ENCODE peak calls at places on chromosomes 4 and X, in nine cellular contexts. S is heart left ventricle, Z is neural progenitor cell, H is right lobe of liver, T is adrenal gland, B is WTC11, V is RWPE2, F is tibial nerve, G is cardiac fibroblast. O is an unnamed sample.

GRCh38 chrX:13009844-13010243 is 34.6 kb downstream of the FAM9C start:
- DNase-seq in V (no peak), Z (no peak), B (no peak), H (no peak), S (no peak), T (no peak), G (no peak), F (no peak), O (no peak)

GRCh38 chr4:120694973-120695372 is 227.6 kb downstream of the PRDM5 start:
- DNase-seq in S (no peak), F (no peak), H (no peak), V (no peak), T (peak), B (no peak), G (peak), Z (no peak), O (no peak)

GRCh38 chrX:39196192-39197102 is 395.2 kb downstream of the MID1IP1 start:
- DNase-seq in G (peak), F (peak), B (no peak), S (no peak), H (no peak), V (no peak), T (no peak), Z (no peak), O (no peak)

GRCh38 chrX:129769467-129770154 is 10.1 kb upstream of the SASH3 start:
- DNase-seq in H (no peak), F (no peak), T (no peak), Z (peak), S (no peak), G (no peak), V (no peak), B (no peak), O (no peak)

GRCh38 chr4:22460266-22460665 is 55.6 kb downstream of the ADGRA3 start:
- DNase-seq in G (no peak), B (no peak), T (no peak), S (no peak), Z (no peak), F (no peak), V (no peak), H (no peak), O (no peak)

GRCh38 chr4:66569228-66569627 is 898.9 kb upstream of the EPHA5 start:
- DNase-seq in Z (no peak), V (no peak), G (no peak), F (no peak), T (no peak), H (no peak), B (no peak), S (no peak), O (no peak)

GRCh38 chr4:76310683-76311082 is 4.2 kb downstream of the STBD1 start:
- DNase-seq in H (peak), V (no peak), G (no peak), F (no peak), B (no peak), Z (no peak), T (no peak), S (no peak), O (no peak)

GRCh38 chr4:119861731-119862130 is 204.9 kb downstream of the MAD2L1 start:
- DNase-seq in G (no peak), Z (no peak), T (peak), H (no peak), F (no peak), V (no peak), S (no peak), B (no peak), O (no peak)

GRCh38 chrX:16239211-16239610 is 71.9 kb downstream of the MAGEB17 start:
- DNase-seq in B (no peak), S (no peak), H (no peak), Z (no peak), V (peak), T (peak), F (no peak), G (peak), O (no peak)

GRCh38 chr4:42397635-42398447 is 553 bp downstream of the SHISA3 start:
- DNase-seq in G (peak), T (peak), B (no peak), H (no peak), Z (peak), F (no peak), S (peak), V (no peak), O (no peak)

GRCh38 chrX:17549005-17549685 is 174.1 kb downstream of the NHS start:
- DNase-seq in V (no peak), G (no peak), F (no peak), H (no peak), Z (peak), T (no peak), B (no peak), S (no peak), O (no peak)

GRCh38 chr4:31360786-31361185 is 640.6 kb downstream of the PCDH7 start:
- DNase-seq in V (no peak), T (no peak), F (no peak), H (no peak), S (no peak), Z (no peak), G (peak), B (no peak), O (no peak)

GRCh38 chr4:19346636-19347035 is 905.1 kb upstream of the SLIT2 start:
- DNase-seq in H (no peak), Z (no peak), T (no peak), F (no peak), S (no peak), V (no peak), B (no peak), G (no peak), O (no peak)

GRCh38 chr4:79678472-79679202 is 270.6 kb upstream of the GK2 start:
- DNase-seq in Z (no peak), F (no peak), V (no peak), S (no peak), B (no peak), T (no peak), G (peak), H (no peak), O (no peak)

GRCh38 chrX:126550816-126551215 is 1.8 kb downstream of the DCAF12L1 start:
- DNase-seq in Z (no peak), T (no peak), G (no peak), V (no peak), S (no peak), F (no peak), B (no peak), H (no peak), O (no peak)

GRCh38 chr4:37219251-37219650 is 25.3 kb upstream of the NWD2 start:
- DNase-seq in F (no peak), T (no peak), H (no peak), Z (no peak), V (no peak), B (no peak), S (no peak), G (no peak), O (no peak)

GRCh38 chrX:17511556-17511955 is 136.6 kb downstream of the NHS start:
- DNase-seq in Z (no peak), H (no peak), V (no peak), B (no peak), G (no peak), F (no peak), S (no peak), T (no peak), O (no peak)

GRCh38 chr4:102094474-102094873 is 250.8 kb downstream of the SLC39A8 start:
- DNase-seq in T (no peak), F (no peak), V (no peak), B (no peak), H (no peak), S (no peak), Z (no peak), G (no peak), O (no peak)

GRCh38 chr4:77127837-77128621 is 29.0 kb upstream of the CCNG2 start:
- DNase-seq in S (no peak), F (no peak), H (no peak), V (no peak), T (no peak), G (no peak), B (no peak), Z (no peak), O (no peak)

GRCh38 chrX:2863646-2864045 is 34.9 kb downstream of the GYG2 start:
- DNase-seq in Z (peak), B (peak), G (peak), V (no peak), F (no peak), H (no peak), T (no peak), S (no peak), O (peak)

GRCh38 chrX:39309018-39309620 is 507.9 kb downstream of the MID1IP1 start:
- DNase-seq in B (no peak), T (peak), V (no peak), F (peak), H (no peak), G (peak), Z (no peak), S (no peak), O (no peak)

GRCh38 chr4:115596265-115597001 is 483.0 kb upstream of the NDST4 start:
- DNase-seq in H (no peak), F (no peak), B (no peak), T (no peak), S (no peak), G (no peak), V (no peak), Z (no peak), O (no peak)

GRCh38 chrX:130896026-130896425 is 7.0 kb downstream of the ENOX2 start:
- DNase-seq in G (peak), B (no peak), T (no peak), H (no peak), F (no peak), V (no peak), S (no peak), Z (no peak), O (no peak)

GRCh38 chrX:136768469-136769084 is 12.2 kb downstream of the ARHGEF6 start:
- DNase-seq in Z (no peak), V (no peak), H (no peak), G (peak), F (no peak), B (peak), S (peak), T (peak), O (no peak)

GRCh38 chrX:40154853-40155616 is 57.3 kb upstream of the BCOR start:
- DNase-seq in H (peak), F (no peak), B (peak), T (peak), G (peak), V (no peak), Z (peak), S (peak), O (peak)

DNA sequence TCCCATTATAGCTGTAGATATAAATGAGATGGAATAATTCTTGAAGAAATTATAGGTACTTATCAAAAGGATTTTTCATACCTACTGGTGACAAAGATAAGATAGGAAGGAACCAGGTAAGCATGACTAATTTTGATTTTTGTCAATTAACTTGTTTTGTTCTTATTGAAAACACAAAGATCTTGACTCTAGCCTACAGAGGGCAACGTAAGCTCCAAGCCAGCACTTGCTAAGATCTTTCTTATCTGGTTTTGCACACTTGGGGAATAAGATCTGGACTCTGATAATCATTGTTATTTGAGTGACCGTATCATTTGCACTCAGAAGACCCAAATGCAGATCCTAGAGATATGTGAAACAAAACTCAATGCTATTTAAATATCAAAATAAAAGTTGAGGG is 223.4 kb downstream of the VEGFC start:
- DNase-seq in H (no peak), T (no peak), G (no peak), F (no peak), S (no peak), B (no peak), Z (no peak), V (no peak), O (no peak)
- TF ChIP-seq CTCF in H (no peak), T (no peak), G (no peak), F (no peak), S (no peak), B (no peak), Z (peak), V (peak), O (no peak)

GRCh38 chrX:119539872-119540271 is 25.3 kb downstream of the STEEP1 start:
- DNase-seq in S (no peak), H (no peak), V (no peak), G (no peak), F (no peak), T (no peak), B (peak), Z (no peak), O (no peak)
- TF ChIP-seq CTCF in S (no peak), H (no peak), V (no peak), G (no peak), F (no peak), T (no peak), B (no peak), Z (peak), O (no peak)

GRCh38 chr4:70306101-70306500 is 28.7 kb upstream of the CABS1 start:
- DNase-seq in T (no peak), B (no peak), V (no peak), G (no peak), H (no peak), S (no peak), F (no peak), Z (no peak), O (no peak)

GRCh38 chr4:70297581-70297980 is 37.2 kb upstream of the CABS1 start:
- DNase-seq in F (no peak), S (no peak), T (no peak), B (no peak), Z (no peak), V (no peak), H (no peak), G (no peak), O (no peak)

GRCh38 chr4:70299643-70300042 is 35.1 kb upstream of the CABS1 start:
- DNase-seq in H (no peak), Z (no peak), G (no peak), S (no peak), T (no peak), B (no peak), F (no peak), V (no peak), O (no peak)

GRCh38 chr4:70300215-70300614 is 34.6 kb upstream of the CABS1 start:
- DNase-seq in G (no peak), F (no peak), Z (no peak), S (no peak), V (no peak), T (no peak), H (no peak), B (no peak), O (no peak)
- TF ChIP-seq CTCF in G (no peak), F (no peak), Z (no peak), S (no peak), V (no peak), T (no peak), H (no peak), B (no peak), O (no peak)

DNA sequence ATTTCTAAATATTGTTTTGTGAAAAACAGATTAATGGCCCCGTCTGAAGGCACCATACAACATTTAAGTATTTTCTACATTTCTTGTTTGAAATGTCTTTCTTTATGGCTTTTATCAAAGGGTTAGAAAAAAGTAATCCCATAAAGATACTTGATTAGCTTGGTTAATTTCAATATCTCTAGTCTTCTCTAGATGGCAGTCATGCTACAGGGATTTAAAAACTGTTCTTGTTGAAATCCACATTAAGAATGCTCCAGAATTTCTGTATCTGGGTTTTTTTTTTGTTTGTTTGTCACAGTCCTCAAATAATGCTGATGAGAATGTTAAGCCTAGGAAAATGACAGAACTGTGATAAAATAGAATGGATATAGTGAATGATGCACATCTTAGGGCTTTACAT is 109.0 kb upstream of the AADAT start:
- DNase-seq in G (no peak), V (no peak), S (no peak), T (no peak), Z (no peak), F (no peak), H (no peak), B (no peak), O (no peak)
- TF ChIP-seq CTCF in G (no peak), V (peak), S (no peak), T (peak), Z (peak), F (no peak), H (peak), B (no peak), O (peak)

DNA sequence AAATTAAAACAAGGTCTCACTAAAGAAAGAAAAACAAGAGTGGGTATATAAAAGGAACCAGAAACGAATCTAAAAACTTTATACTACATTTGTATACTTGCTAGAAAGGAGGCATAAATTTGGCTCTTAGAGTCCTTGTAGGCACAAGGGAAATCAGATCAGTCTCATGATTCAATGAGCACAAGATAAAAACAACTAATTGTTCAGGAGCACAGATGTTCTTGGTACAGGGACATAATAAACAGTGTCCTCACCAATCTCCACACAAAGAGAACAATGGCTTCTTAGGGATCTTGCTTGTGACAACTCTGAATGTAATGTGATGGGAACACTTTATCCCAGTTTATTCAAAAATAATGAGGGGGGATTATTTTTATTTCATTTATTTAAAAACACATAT is 28.3 kb downstream of the TMEM144 start:
- DNase-seq in B (no peak), F (no peak), S (no peak), V (no peak), Z (peak), G (no peak), T (no peak), H (no peak), O (no peak)
- TF ChIP-seq CTCF in B (no peak), F (no peak), S (no peak), V (no peak), Z (no peak), G (no peak), T (no peak), H (no peak), O (no peak)

DNA sequence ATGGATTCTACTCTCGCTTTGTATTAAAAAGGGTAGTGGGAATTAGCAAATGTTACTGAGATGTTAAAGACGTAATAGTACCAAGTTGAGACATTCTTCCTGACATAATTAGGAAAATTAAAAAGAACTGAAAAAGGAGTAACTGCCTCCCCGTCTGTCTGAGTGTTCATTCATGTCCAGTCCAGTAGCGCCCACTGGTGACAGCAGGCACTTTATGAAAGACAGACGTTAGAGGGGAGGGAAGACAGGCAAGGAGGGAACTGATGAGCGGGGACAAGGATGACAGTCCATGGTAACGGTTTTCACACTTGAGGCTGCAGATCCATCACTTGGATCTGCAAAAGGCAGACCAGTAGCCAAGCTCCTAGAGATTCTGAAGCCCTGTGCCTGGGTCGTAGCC is 326.7 kb downstream of the STK32B start:
- DNase-seq in T (no peak), Z (peak), S (no peak), G (no peak), B (peak), V (no peak), F (no peak), H (no peak), O (no peak)
- TF ChIP-seq CTCF in T (no peak), Z (peak), S (no peak), G (no peak), B (no peak), V (peak), F (peak), H (no peak), O (peak)